ENCODE peak calls at places on chromosomes 6 and 20, in five cellular contexts. M is brain microvascular endothelial cell, S is PC-3, Z is breast epithelium, J is psoas muscle. Y is an unnamed sample.

GRCh38 chr6:18585032-18585573 is 198.0 kb downstream of the RNF144B start:
- DNase-seq in M (peak; percentile 89), S (peak; percentile 80), Z (no peak), J (peak; percentile 35), Y (no peak)

GRCh38 chr6:37137881-37138568 is 31.9 kb upstream of the PIM1 start:
- DNase-seq in J (no peak), S (peak; percentile 59), Z (no peak), M (peak; percentile 81), Y (no peak)

GRCh38 chr6:43723737-43724295 is 36.2 kb upstream of the MRPS18A start:
- DNase-seq in M (peak; percentile 50), J (no peak), Z (peak; percentile 66), S (peak; percentile 91), Y (peak; percentile 60)

GRCh38 chr6:16939839-16940238 is 162.0 kb upstream of the STMND1 start:
- DNase-seq in M (no peak), J (no peak), S (no peak), Z (no peak), Y (no peak)

GRCh38 chr6:87391334-87391733 is 16.4 kb upstream of the CFAP206 start:
- DNase-seq in Z (no peak), J (no peak), S (peak; percentile 36), M (peak; percentile 19), Y (no peak)

GRCh38 chr6:88183503-88183902 is 17.4 kb upstream of the CNR1 start:
- DNase-seq in M (no peak), Z (no peak), S (no peak), J (no peak), Y (no peak)

GRCh38 chr6:161486903-161487531 is 213.2 kb upstream of the AGPAT4 start:
- DNase-seq in M (no peak), Z (no peak), S (peak; percentile 54), J (no peak), Y (no peak)

GRCh38 chr6:118815495-118815894 is 78.5 kb upstream of the ASF1A start:
- DNase-seq in S (no peak), J (no peak), Z (no peak), M (peak; percentile 7), Y (no peak)

GRCh38 chr6:159089909-159090308 is 45.1 kb upstream of the TAGAP start:
- DNase-seq in M (no peak), J (no peak), Z (no peak), S (no peak), Y (no peak)

GRCh38 chr6:46234700-46235099 is 63.9 kb upstream of the ENPP5 start:
- DNase-seq in M (no peak), S (no peak), J (no peak), Z (no peak), Y (no peak)

GRCh38 chr6:137277971-137278602 is 58.9 kb upstream of the IFNGR1 start:
- DNase-seq in Z (no peak), J (no peak), M (peak; percentile 90), S (peak; percentile 85), Y (no peak)

GRCh38 chr6:21457647-21458046 is 135.9 kb upstream of the SOX4 start:
- DNase-seq in M (no peak), S (no peak), J (no peak), Z (no peak), Y (no peak)

GRCh38 chr6:104218132-104218531 is 641.6 kb downstream of the HACE1 start:
- DNase-seq in M (peak; percentile 26), S (peak; percentile 17), J (no peak), Z (no peak), Y (no peak)

GRCh38 chr20:5569021-5569420 is 181.2 kb upstream of the SHLD1 start:
- DNase-seq in Z (no peak), S (peak; percentile 84), J (no peak), M (peak; percentile 65), Y (peak; percentile 44)

GRCh38 chr6:112332274-112332673 is 14.9 kb upstream of the RFPL4B start:
- DNase-seq in M (no peak), J (no peak), S (no peak), Z (no peak), Y (no peak)

GRCh38 chr6:112330071-112330876 is 16.9 kb upstream of the RFPL4B start:
- DNase-seq in Z (no peak), S (peak; percentile 41), M (no peak), J (no peak), Y (no peak)

GRCh38 chr6:112335736-112336135 is 11.4 kb upstream of the RFPL4B start:
- DNase-seq in S (no peak), J (no peak), Z (no peak), M (no peak), Y (no peak)

GRCh38 chr6:112331306-112331705 is 15.8 kb upstream of the RFPL4B start:
- DNase-seq in Z (no peak), M (no peak), S (no peak), J (no peak), Y (no peak)

DNA sequence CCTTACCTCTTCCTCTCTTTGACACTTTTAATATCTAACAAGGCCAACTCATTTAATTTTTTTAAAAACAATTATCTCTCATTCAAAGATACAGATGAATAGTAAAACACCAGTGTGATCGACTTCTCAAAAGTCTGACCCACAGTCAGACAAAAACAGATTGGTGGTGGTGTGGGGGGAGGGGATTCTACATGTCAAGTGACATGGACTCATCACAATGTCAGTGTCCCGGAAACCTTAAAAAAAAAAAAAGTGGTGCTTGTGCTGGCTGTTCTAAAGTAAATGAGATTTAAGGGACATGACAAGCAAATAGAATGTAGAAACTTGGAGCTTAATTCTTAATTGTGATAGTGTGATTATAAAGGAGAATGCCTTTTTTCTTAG is 16.3 kb upstream of the RFPL4B start:
- DNase-seq in Z (no peak), J (no peak), M (no peak), S (no peak), Y (no peak)
- H3K27ac ChIP-seq in Z (peak overlapping the region; percentile 72), J (no peak overlapping the region), M (no peak overlapping the region), S (no peak overlapping the region), Y (no peak overlapping the region)

GRCh38 chr6:143176090-143177021 is 115.7 kb downstream of the AIG1 start:
- DNase-seq in Z (no peak), M (peak; percentile 97), S (peak; percentile 3), J (no peak), Y (no peak)
- TF ChIP-seq CTCF in Z (no peak), M (peak; percentile 60), S (peak; percentile 51), J (no peak), Y (no peak)

GRCh38 chr6:166006593-166007301 is 160.9 kb downstream of the TBXT start:
- DNase-seq in M (peak; percentile 64), J (no peak), S (no peak), Z (no peak), Y (no peak)

GRCh38 chr6:166005846-166006592 is 161.6 kb downstream of the TBXT start:
- DNase-seq in J (peak; percentile 69), S (no peak), Z (no peak), M (peak; percentile 80), Y (peak; percentile 75)

GRCh38 chr6:166005401-166005845 is 162.2 kb downstream of the TBXT start:
- DNase-seq in S (no peak), J (peak; percentile 59), M (no peak), Z (no peak), Y (peak; percentile 72)

GRCh38 chr6:166003569-166003968 is 164.1 kb downstream of the TBXT start:
- DNase-seq in Z (no peak), M (no peak), J (no peak), S (no peak), Y (no peak)

DNA sequence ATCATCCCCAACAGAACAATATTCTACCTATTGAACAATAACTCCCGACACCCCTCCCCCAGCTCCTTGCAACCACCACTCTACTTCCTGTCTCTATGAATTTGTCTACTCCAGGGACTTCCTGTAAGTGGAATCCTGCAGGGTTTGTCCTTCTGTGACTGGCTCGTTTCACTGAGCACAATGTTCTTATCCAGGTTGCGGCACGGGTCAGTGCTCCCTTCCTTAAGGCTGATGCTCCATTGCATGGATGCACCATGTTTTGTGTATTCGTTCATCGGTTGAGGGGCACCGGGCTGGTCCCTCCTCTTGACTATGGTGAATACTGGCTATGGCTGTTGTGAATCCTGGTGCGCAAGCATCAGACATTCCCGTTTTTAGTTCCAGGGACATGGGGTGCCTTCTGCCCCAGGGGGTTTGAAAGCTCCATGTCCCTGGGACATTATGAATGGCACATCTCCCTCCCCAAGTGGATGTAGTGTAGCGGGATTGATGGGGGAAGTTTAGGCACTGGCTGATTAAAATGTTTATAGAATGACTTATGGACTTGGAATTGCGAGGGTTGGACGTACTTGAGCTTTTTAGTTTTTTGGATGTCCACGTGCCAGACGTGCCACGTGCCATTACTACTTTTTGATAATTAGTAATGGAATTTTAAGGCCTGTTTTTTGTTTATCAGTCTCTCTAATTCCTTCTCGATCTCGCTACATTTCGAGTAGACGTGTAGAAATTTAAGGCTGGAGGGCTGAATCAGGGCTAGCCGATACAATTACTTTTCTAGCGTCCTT is 163.0 kb downstream of the TBXT start:
- DNase-seq in Z (no peak), J (no peak), S (no peak), M (no peak), Y (no peak)
- H3K4me3 ChIP-seq in Z (peak overlapping the region; percentile 45), J (no peak overlapping the region), S (no peak overlapping the region), M (no peak overlapping the region), Y (no peak overlapping the region)

DNA sequence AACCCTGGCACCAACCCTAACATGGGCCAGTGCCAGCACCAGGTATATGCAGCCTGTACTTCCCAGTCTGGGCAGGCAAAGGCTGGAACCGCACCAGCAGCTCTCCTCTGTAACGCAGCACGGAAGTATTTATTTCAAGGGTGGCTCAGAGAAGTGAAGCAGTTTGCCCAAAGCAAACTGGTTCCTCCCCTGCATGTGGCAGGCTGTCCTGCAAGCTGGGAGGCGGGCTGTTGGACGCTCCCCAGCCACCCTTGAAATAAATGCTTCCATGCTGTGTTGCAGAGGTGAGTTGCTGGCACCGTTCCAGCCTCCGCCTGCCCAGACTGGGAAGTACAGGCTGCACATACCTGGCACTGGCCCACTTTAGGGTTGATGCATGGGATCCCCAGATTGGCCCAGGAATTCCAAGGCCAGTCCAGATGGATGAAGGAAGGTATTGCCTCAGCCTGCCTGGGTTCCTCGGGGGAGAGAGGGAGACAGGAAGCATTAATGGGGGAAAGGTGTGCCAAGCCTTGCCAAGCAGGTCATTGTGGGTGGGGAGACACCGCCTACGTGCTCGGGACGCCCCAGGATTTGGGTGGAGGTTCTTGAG is 49.8 kb downstream of the PPARD start:
- DNase-seq in S (peak; percentile 92), M (no peak), Z (peak; percentile 73), J (no peak), Y (no peak)
- H3K27ac ChIP-seq in S (peak overlapping the region; percentile 99), M (peak overlapping the region; percentile 80), Z (peak overlapping the region; percentile 64), J (no peak overlapping the region), Y (no peak overlapping the region)

DNA sequence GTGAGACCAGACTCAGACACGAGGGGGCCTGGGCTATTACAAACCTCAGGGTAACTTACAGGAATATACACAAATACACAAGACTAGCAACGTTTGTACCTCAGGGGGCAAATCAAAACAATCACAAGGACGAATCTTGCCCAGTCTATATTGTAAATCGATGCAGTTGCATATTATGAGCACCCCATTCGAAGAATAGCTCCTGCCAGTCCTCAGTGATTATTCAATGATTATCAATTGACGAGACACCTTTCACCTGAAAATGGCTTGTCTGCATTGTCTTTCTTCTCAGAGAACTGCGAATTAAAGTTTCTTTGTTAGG is 24.6 kb upstream of the MAP3K7 start:
- DNase-seq in M (peak; percentile 1), J (no peak), Z (no peak), S (no peak), Y (no peak)
- TF ChIP-seq CTCF in M (no peak), J (no peak), Z (no peak), S (no peak), Y (no peak)

GRCh38 chr20:50285376-50286173 is 94.9 kb downstream of the CEBPB start:
- DNase-seq in M (no peak), J (peak; percentile 49), S (peak; percentile 34), Z (no peak), Y (no peak)
- H3K4me3 ChIP-seq in M (no peak overlapping the region), J (no peak overlapping the region), S (no peak overlapping the region), Z (no peak overlapping the region), Y (peak overlapping the region; percentile 7)

GRCh38 chr20:39123161-39123560 is 161.0 kb downstream of the DHX35 start:
- DNase-seq in J (no peak), S (no peak), Z (no peak), M (no peak), Y (no peak)

GRCh38 chr20:39129523-39129922 is 167.4 kb downstream of the DHX35 start:
- DNase-seq in S (no peak), M (no peak), Z (no peak), J (no peak), Y (no peak)

GRCh38 chr20:39124064-39124463 is 161.9 kb downstream of the DHX35 start:
- DNase-seq in Z (no peak), J (no peak), M (no peak), S (peak; percentile 30), Y (no peak)
- H3K27ac ChIP-seq in Z (no peak overlapping the region), J (no peak overlapping the region), M (no peak overlapping the region), S (no peak overlapping the region), Y (no peak overlapping the region)

Y was measured in heart right ventricle.